ENCODE peak calls at places on chromosomes 4 and X, in seven cellular contexts. G is T-cell; A is aorta; N is memory B cell; S is CD4-positive, alpha-beta T cell; F is Right ventricle myocardium superior; P is natural killer cell. L is an unnamed sample.

GRCh38 chr4:22552802-22553201 is 36.9 kb upstream of the ADGRA3 start:
- ATAC-seq in G (no peak), P (no peak), F (no peak), N (no peak), A (no peak), S (no peak), L (no peak)

GRCh38 chrX:130975947-130976346 is 72.9 kb upstream of the ENOX2 start:
- ATAC-seq in N (peak), G (peak), A (peak), P (peak), S (peak), F (no peak), L (no peak)

GRCh38 chr4:166460769-166461550 is 587.9 kb downstream of the TLL1 start:
- ATAC-seq in F (no peak), A (no peak), P (no peak), N (no peak), S (no peak), G (no peak), L (no peak)

GRCh38 chr4:153722036-153722435 is 37.8 kb downstream of the RNF175 start:
- ATAC-seq in A (no peak), S (no peak), N (no peak), F (no peak), P (no peak), G (no peak), L (no peak)

GRCh38 chrX:124764354-124764753 is 418.0 kb downstream of the SH2D1A start:
- ATAC-seq in F (no peak), N (no peak), G (no peak), A (no peak), S (no peak), P (no peak), L (no peak)

GRCh38 chr4:73131281-73131680 is 61.8 kb upstream of the COX18 start:
- ATAC-seq in G (no peak), F (no peak), P (no peak), N (no peak), A (no peak), S (no peak), L (no peak)

GRCh38 chr4:130031858-130032257 is 935.9 kb downstream of the C4orf33 start:
- ATAC-seq in P (no peak), S (no peak), F (no peak), G (no peak), A (no peak), N (no peak), L (no peak)

GRCh38 chrX:156001001-156001666 is 3.6 kb downstream of the IL9R start:
- ATAC-seq in N (no peak), A (no peak), S (no peak), F (no peak), P (no peak), G (no peak), L (no peak)

GRCh38 chr4:24878256-24879016 is 34.4 kb downstream of the CCDC149 start:
- ATAC-seq in A (peak), S (no peak), P (no peak), N (no peak), G (no peak), F (peak), L (peak)